ENCODE peak calls at places on chromosome 12, in eight cellular contexts. J, U, G, R, X, H, K and I are unnamed samples.

GRCh38 chr12:98238513-98238912 is 276.9 kb upstream of the TMPO start:
- DNase-seq in R (peak), U (peak), H (no peak), G (no peak), K (no peak), J (no peak), X (no peak), I (peak)

GRCh38 chr12:112381421-112381897 is 772 bp downstream of the HECTD4 start:
- DNase-seq in J (no peak), R (no peak), U (no peak), G (peak), H (peak), X (no peak), K (peak), I (peak)

GRCh38 chr12:14545144-14546124 is 22.2 kb downstream of the PLBD1 start:
- DNase-seq in X (no peak), U (no peak), R (no peak), K (no peak), G (no peak), H (no peak), J (no peak), I (no peak)

GRCh38 chr12:31773223-31773750 is 44.5 kb upstream of the AMN1 start:
- DNase-seq in U (no peak), H (no peak), X (no peak), G (no peak), K (no peak), J (no peak), R (peak), I (no peak)

GRCh38 chr12:77594386-77594785 is 236.3 kb upstream of the NAV3 start:
- DNase-seq in H (no peak), J (no peak), U (no peak), G (no peak), K (no peak), R (no peak), X (no peak), I (no peak)

GRCh38 chr12:76236640-76237039 is 111.6 kb downstream of the BBS10 start:
- DNase-seq in U (no peak), X (peak), H (no peak), R (peak), J (no peak), G (no peak), K (no peak), I (peak)

GRCh38 chr12:109053382-109054123 is 1.2 kb downstream of the USP30 start:
- DNase-seq in R (no peak), X (no peak), G (peak), J (no peak), H (no peak), U (no peak), K (no peak), I (no peak)

GRCh38 chr12:19925881-19926665 is 442.3 kb upstream of the PDE3A start:
- DNase-seq in J (no peak), R (no peak), H (no peak), U (no peak), K (no peak), G (no peak), X (no peak), I (no peak)

GRCh38 chr12:97425380-97425779 is 37.2 kb upstream of the RMST start:
- DNase-seq in U (no peak), R (no peak), X (no peak), G (no peak), H (no peak), K (no peak), J (no peak), I (no peak)

GRCh38 chr12:63276537-63277365 is 125.8 kb upstream of the AVPR1A start:
- DNase-seq in H (no peak), X (no peak), G (no peak), J (no peak), U (no peak), R (no peak), K (no peak), I (peak)

GRCh38 chr12:8692573-8692972 is 5.2 kb upstream of the RIMKLB start:
- DNase-seq in U (no peak), R (peak), K (no peak), G (no peak), H (no peak), J (peak), X (no peak), I (peak)

GRCh38 chr12:116520801-116521471 is 38.2 kb upstream of the MAP1LC3B2 start:
- DNase-seq in J (peak), H (no peak), X (no peak), U (no peak), G (no peak), R (peak), K (no peak), I (peak)

GRCh38 chr12:131004166-131004565 is 50.5 kb downstream of the ADGRD1 start:
- DNase-seq in G (no peak), R (no peak), X (no peak), K (no peak), H (no peak), J (no peak), U (no peak), I (no peak)
- H3K4me3 ChIP-seq in G (no peak), R (no peak), X (no peak), K (no peak), H (no peak), J (no peak), U (no peak), I (no peak)

GRCh38 chr12:48302161-48302896 is 48.4 kb downstream of the ZNF641 start:
- DNase-seq in X (no peak), R (no peak), G (no peak), H (no peak), K (no peak), U (no peak), J (no peak), I (no peak)

GRCh38 chr12:48300774-48301173 is 49.9 kb downstream of the ZNF641 start:
- DNase-seq in R (no peak), J (no peak), X (no peak), G (no peak), H (no peak), K (no peak), U (no peak), I (no peak)

GRCh38 chr12:48291511-48291910 is 59.2 kb downstream of the ZNF641 start:
- DNase-seq in R (no peak), H (no peak), J (no peak), X (no peak), K (no peak), G (no peak), U (no peak), I (peak)

GRCh38 chr12:48292030-48292429 is 58.7 kb downstream of the ZNF641 start:
- DNase-seq in X (no peak), R (no peak), J (no peak), H (no peak), K (no peak), G (no peak), U (no peak), I (peak)

DNA sequence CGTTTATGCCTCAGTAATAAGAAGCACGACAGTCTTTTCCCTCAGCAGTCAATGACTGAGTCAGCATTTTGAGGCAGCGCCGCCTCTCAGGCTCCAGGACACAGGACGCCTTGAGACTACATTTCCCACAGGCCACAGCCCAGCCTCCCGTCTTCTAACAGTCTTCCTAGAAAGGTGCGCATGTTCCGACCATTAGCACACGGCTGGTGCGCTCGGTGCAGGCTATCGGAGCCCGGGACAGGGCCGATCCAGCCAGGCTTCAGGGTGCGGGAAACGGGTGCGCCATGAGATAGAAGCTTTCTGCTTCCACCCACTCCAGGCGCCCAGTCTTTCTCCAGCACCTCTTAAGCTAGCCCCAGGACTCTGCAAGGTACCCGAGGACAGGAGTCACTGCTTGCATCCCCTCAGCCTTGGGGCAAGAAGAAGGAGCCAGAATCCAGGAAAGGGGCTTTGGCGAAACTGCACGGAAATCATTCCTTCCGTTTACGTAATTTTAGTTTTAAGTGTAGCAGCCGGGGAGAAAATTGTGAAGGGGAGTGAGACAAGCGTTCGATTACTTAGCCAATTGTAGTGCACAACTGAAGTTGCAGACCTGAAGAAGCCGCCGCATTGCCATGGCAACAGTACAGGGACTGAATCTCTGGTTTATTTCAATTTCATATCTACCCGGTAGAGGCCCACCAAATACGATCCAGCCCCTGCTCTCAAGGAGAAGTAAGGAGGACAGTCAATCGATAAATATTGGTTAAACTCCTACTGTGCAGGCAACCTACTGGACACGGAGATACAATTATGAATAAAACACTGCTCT is 53.9 kb downstream of the ZNF641 start:
- DNase-seq in R (peak), X (peak), K (peak), U (peak), G (peak), H (peak), J (peak), I (peak)
- H3K4me3 ChIP-seq in R (peak), X (peak), K (peak), U (peak), G (peak), H (no peak), J (peak), I (peak)

DNA sequence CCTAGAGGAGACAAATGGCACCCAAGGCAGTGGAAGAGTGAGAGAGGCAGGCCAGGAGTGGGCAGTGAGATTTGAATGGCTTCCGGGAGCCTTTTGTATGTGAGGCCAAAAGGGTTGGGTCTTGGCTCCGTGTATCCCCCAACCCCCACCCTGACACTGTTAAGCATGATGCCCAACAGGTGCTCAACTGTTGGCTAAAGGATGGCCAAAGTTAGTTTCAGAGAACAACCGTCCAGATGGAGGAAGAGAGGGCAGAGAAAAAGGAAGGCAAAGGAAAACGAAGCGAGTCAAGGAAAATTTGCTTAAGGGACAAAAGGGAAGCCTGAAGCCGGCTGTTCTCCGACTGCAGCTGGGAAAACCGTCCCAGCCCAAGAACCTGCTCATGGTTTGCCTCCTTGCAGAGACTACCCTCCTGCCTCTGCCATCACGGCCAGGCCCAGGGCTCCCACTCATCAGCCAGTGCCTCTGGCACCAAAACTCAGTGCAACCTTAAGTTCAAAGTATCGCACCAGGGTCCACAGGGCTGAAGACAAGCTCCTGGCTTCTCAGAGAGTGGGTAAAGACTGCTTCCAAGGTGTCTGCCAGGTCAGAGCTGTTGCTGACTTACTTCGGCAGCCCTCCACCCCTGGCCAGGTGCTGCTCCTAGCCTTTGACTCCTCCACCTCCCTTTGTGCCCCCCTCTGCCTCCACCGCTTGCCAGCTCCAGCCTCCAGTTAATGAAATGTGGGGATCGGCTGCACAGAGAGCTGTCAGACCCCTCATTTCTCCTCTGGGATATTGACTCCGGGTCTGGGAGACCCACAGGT is 4.2 kb upstream of the C1QL4 start:
- DNase-seq in X (no peak), U (no peak), G (no peak), R (no peak), H (no peak), K (no peak), J (no peak), I (no peak)
- H3K4me3 ChIP-seq in X (no peak), U (no peak), G (no peak), R (no peak), H (no peak), K (no peak), J (no peak), I (no peak)

DNA sequence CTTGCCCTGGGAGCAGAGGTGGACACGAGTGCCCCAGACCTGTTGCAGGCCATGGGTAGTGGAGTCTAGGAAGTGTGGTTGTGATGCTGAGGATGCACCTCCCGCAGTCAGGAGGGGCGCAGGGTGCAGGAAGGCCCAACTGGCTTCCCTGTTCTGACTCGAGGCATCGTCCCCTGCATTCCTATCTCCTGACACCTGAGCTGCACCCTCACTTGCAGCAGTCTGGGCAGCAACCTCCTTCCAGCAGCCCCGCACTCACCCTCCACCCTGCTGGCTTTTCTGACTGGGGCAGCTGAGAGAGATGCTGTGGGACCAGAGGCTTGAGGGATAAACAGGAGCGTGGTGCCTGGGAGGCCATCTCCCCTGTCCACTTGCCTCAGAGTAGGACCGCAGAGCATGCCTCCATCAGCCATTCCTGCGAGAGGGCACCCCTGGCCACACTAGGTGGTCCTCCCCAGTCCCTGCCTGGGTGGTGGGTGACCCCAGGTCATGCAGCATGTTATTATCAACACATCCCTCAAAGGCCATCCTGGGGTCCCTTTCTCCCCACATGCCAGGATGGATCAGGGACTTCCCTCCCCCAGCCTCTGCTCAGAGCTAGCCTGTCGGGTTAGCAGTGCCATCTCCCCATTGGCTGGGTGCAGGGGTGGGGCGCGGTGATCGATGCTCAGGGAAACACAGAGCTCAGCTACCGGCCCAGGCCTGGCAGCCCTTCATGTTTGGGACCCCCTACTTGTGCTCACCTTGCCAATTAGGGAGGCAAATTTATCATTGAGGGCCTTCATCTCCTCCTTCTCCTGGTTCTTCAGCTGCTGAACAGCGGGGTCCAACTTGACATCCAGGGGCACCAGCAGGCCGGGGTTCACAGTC is 719 bp downstream of the KRT80 start:
- DNase-seq in X (no peak), K (no peak), J (no peak), G (no peak), H (no peak), U (no peak), R (no peak), I (peak)
- H3K4me3 ChIP-seq in X (peak), K (no peak), J (no peak), G (no peak), H (no peak), U (no peak), R (no peak), I (peak)

GRCh38 chr12:54603173-54603814 is 14.8 kb upstream of the PPP1R1A start:
- DNase-seq in X (no peak), J (peak), G (peak), R (peak), K (peak), U (peak), H (no peak), I (peak)

GRCh38 chr12:54603872-54604271 is 15.4 kb upstream of the PPP1R1A start:
- DNase-seq in G (no peak), K (no peak), X (no peak), H (no peak), J (no peak), U (no peak), R (no peak), I (no peak)

GRCh38 chr12:54604436-54604835 is 16.0 kb upstream of the PPP1R1A start:
- DNase-seq in R (no peak), X (no peak), J (no peak), H (no peak), K (no peak), U (no peak), G (no peak), I (no peak)

GRCh38 chr12:54602661-54603060 is 14.2 kb upstream of the PPP1R1A start:
- DNase-seq in J (no peak), G (no peak), U (no peak), K (no peak), X (no peak), H (no peak), R (no peak), I (no peak)

GRCh38 chr12:54601841-54602240 is 13.4 kb upstream of the PPP1R1A start:
- DNase-seq in K (no peak), H (no peak), U (no peak), G (no peak), X (no peak), J (no peak), R (no peak), I (peak)
- H3K4me3 ChIP-seq in K (no peak), H (no peak), U (no peak), G (no peak), X (no peak), J (no peak), R (no peak), I (no peak)

GRCh38 chr12:15982921-15983320 is 71.8 kb downstream of the DERA start:
- DNase-seq in G (no peak), H (no peak), X (no peak), R (no peak), J (no peak), K (no peak), U (no peak), I (no peak)

GRCh38 chr12:15988983-15989382 is 77.9 kb downstream of the DERA start:
- DNase-seq in R (no peak), J (no peak), U (no peak), G (no peak), X (no peak), H (no peak), K (no peak), I (no peak)

GRCh38 chr12:15984963-15985362 is 73.8 kb downstream of the DERA start:
- DNase-seq in J (no peak), G (no peak), U (no peak), H (no peak), X (no peak), K (no peak), R (no peak), I (no peak)

GRCh38 chr12:15984097-15984800 is 73.1 kb downstream of the DERA start:
- DNase-seq in X (no peak), R (peak), U (no peak), J (no peak), K (no peak), G (no peak), H (no peak), I (no peak)

DNA sequence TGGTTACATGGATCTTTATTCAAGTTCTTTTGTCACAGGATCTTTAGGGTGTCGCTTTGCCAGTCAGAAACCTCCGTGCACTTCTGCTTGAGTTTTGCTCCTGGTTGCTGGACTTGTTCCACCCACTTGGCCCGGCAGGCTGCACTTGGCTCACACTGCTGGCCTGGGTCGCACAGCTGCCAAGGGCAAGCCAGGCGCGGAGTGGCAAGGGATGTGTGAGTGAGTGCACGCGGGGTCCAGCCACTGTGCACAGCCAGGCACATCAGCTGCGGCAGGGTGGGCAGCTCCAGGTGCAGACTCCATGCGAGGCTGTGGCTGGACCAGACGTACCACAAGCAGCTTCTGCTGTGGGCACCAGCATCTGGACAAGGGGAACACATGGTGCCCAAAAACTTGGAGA is 76.6 kb downstream of the DERA start:
- DNase-seq in R (no peak), X (no peak), J (peak), G (no peak), U (no peak), K (peak), H (no peak), I (no peak)
- H3K4me3 ChIP-seq in R (no peak), X (no peak), J (no peak), G (no peak), U (no peak), K (no peak), H (no peak), I (no peak)